ENCODE peak calls at places on chromosomes 4 and X, in nine cellular contexts. One of them, this sample, is unnamed.

GRCh38 chrX:38654302-38654701 is 93.0 kb downstream of the TSPAN7 start:
- DNase-seq in RPMI7951: peak
- DNase-seq in activated CD4-positive, alpha-beta T cell treated with anti-CD3 and anti-CD28 coated beads, Interleukin-2, amount 10 ng/mL, durations not matched to agents 24 days and 14 days: no peak
- DNase-seq in left colon: no peak
- DNase-seq in GM03348: peak
- DNase-seq in MCF 10A: peak
- DNase-seq in EL: peak
- DNase-seq in AG09319: no peak
- DNase-seq in left ventricle myocardium superior: no peak
- DNase-seq in this sample: no peak

GRCh38 chr4:52954771-52955170 is 92.7 kb downstream of the RASL11B start:
- DNase-seq in RPMI7951: no peak
- DNase-seq in activated CD4-positive, alpha-beta T cell treated with anti-CD3 and anti-CD28 coated beads, Interleukin-2, amount 10 ng/mL, durations not matched to agents 24 days and 14 days: no peak
- DNase-seq in left colon: no peak
- DNase-seq in GM03348: no peak
- DNase-seq in MCF 10A: no peak
- DNase-seq in EL: no peak
- DNase-seq in AG09319: no peak
- DNase-seq in left ventricle myocardium superior: no peak
- DNase-seq in this sample: no peak

GRCh38 chr4:102599887-102600286 is 98.7 kb downstream of the NFKB1 start:
- DNase-seq in RPMI7951: no peak
- DNase-seq in activated CD4-positive, alpha-beta T cell treated with anti-CD3 and anti-CD28 coated beads, Interleukin-2, amount 10 ng/mL, durations not matched to agents 24 days and 14 days: no peak
- DNase-seq in left colon: no peak
- DNase-seq in GM03348: no peak
- DNase-seq in MCF 10A: peak
- DNase-seq in EL: no peak
- DNase-seq in AG09319: no peak
- DNase-seq in left ventricle myocardium superior: no peak
- DNase-seq in this sample: no peak

GRCh38 chrX:42485621-42486020 is 292.3 kb downstream of the PPP1R2C start:
- DNase-seq in RPMI7951: no peak
- DNase-seq in activated CD4-positive, alpha-beta T cell treated with anti-CD3 and anti-CD28 coated beads, Interleukin-2, amount 10 ng/mL, durations not matched to agents 24 days and 14 days: no peak
- DNase-seq in left colon: no peak
- DNase-seq in GM03348: no peak
- DNase-seq in MCF 10A: peak
- DNase-seq in EL: peak
- DNase-seq in AG09319: no peak
- DNase-seq in left ventricle myocardium superior: no peak
- DNase-seq in this sample: no peak

GRCh38 chr4:185115827-185116232 is 27.2 kb upstream of the SLC25A4 start:
- DNase-seq in RPMI7951: peak
- DNase-seq in activated CD4-positive, alpha-beta T cell treated with anti-CD3 and anti-CD28 coated beads, Interleukin-2, amount 10 ng/mL, durations not matched to agents 24 days and 14 days: no peak
- DNase-seq in left colon: peak
- DNase-seq in GM03348: no peak
- DNase-seq in MCF 10A: no peak
- DNase-seq in EL: no peak
- DNase-seq in AG09319: peak
- DNase-seq in left ventricle myocardium superior: peak
- DNase-seq in this sample: no peak

GRCh38 chr4:17647927-17648326 is 33.5 kb downstream of the MED28 start:
- DNase-seq in RPMI7951: no peak
- DNase-seq in activated CD4-positive, alpha-beta T cell treated with anti-CD3 and anti-CD28 coated beads, Interleukin-2, amount 10 ng/mL, durations not matched to agents 24 days and 14 days: no peak
- DNase-seq in left colon: no peak
- DNase-seq in GM03348: no peak
- DNase-seq in MCF 10A: no peak
- DNase-seq in EL: no peak
- DNase-seq in AG09319: no peak
- DNase-seq in left ventricle myocardium superior: no peak
- DNase-seq in this sample: no peak

GRCh38 chrX:135324463-135324862 is 15.2 kb downstream of the ETDC start:
- DNase-seq in RPMI7951: no peak
- DNase-seq in activated CD4-positive, alpha-beta T cell treated with anti-CD3 and anti-CD28 coated beads, Interleukin-2, amount 10 ng/mL, durations not matched to agents 24 days and 14 days: no peak
- DNase-seq in left colon: no peak
- DNase-seq in GM03348: no peak
- DNase-seq in MCF 10A: peak
- DNase-seq in EL: no peak
- DNase-seq in AG09319: no peak
- DNase-seq in left ventricle myocardium superior: no peak
- DNase-seq in this sample: no peak

GRCh38 chr4:62324215-62324614 is 1124.1 kb downstream of the ADGRL3 start:
- DNase-seq in RPMI7951: no peak
- DNase-seq in activated CD4-positive, alpha-beta T cell treated with anti-CD3 and anti-CD28 coated beads, Interleukin-2, amount 10 ng/mL, durations not matched to agents 24 days and 14 days: no peak
- DNase-seq in left colon: no peak
- DNase-seq in GM03348: no peak
- DNase-seq in MCF 10A: peak
- DNase-seq in EL: no peak
- DNase-seq in AG09319: no peak
- DNase-seq in left ventricle myocardium superior: peak
- DNase-seq in this sample: no peak

GRCh38 chrX:13649823-13650222 is 3.1 kb upstream of the TCEANC start:
- DNase-seq in RPMI7951: no peak
- DNase-seq in activated CD4-positive, alpha-beta T cell treated with anti-CD3 and anti-CD28 coated beads, Interleukin-2, amount 10 ng/mL, durations not matched to agents 24 days and 14 days: no peak
- DNase-seq in left colon: no peak
- DNase-seq in GM03348: peak
- DNase-seq in MCF 10A: no peak
- DNase-seq in EL: no peak
- DNase-seq in AG09319: no peak
- DNase-seq in left ventricle myocardium superior: no peak
- DNase-seq in this sample: no peak

GRCh38 chr4:41125558-41126311 is 88.6 kb downstream of the APBB2 start:
- DNase-seq in RPMI7951: no peak
- DNase-seq in activated CD4-positive, alpha-beta T cell treated with anti-CD3 and anti-CD28 coated beads, Interleukin-2, amount 10 ng/mL, durations not matched to agents 24 days and 14 days: no peak
- DNase-seq in left colon: no peak
- DNase-seq in GM03348: no peak
- DNase-seq in MCF 10A: no peak
- DNase-seq in EL: peak
- DNase-seq in AG09319: no peak
- DNase-seq in left ventricle myocardium superior: no peak
- DNase-seq in this sample: no peak

GRCh38 chrX:11375614-11376119 is 82.5 kb downstream of the AMELX start:
- DNase-seq in RPMI7951: no peak
- DNase-seq in activated CD4-positive, alpha-beta T cell treated with anti-CD3 and anti-CD28 coated beads, Interleukin-2, amount 10 ng/mL, durations not matched to agents 24 days and 14 days: no peak
- DNase-seq in left colon: no peak
- DNase-seq in GM03348: no peak
- DNase-seq in MCF 10A: no peak
- DNase-seq in EL: no peak
- DNase-seq in AG09319: no peak
- DNase-seq in left ventricle myocardium superior: no peak
- DNase-seq in this sample: no peak

This sample was measured in mucosa of descending colon.